ENCODE peak calls at places on chromosomes 13 and 19, in nine cellular contexts. G, V, A, X, H, L, Z, K and F are unnamed samples.

GRCh38 chr13:76791290-76791664 is 94.9 kb downstream of the KCTD12 start:
- DNase-seq in G (no peak), V (no peak), A (no peak), X (no peak), H (no peak), L (no peak), Z (peak), K (no peak), F (no peak)

GRCh38 chr13:26656919-26657318 is 99.4 kb downstream of the WASF3 start:
- DNase-seq in G (no peak), V (no peak), A (no peak), X (peak), H (no peak), L (peak), Z (peak), K (no peak), F (no peak)

GRCh38 chr13:95536629-95537241 is 15.8 kb upstream of the CLDN10 start:
- DNase-seq in G (no peak), V (no peak), A (no peak), X (peak), H (no peak), L (peak), Z (peak), K (no peak), F (no peak)

GRCh38 chr13:30835442-30835841 is 70.6 kb upstream of the MEDAG start:
- DNase-seq in G (no peak), V (no peak), A (no peak), X (peak), H (no peak), L (peak), Z (peak), K (no peak), F (no peak)

GRCh38 chr13:98370806-98371553 is 193.9 kb upstream of the RNF113B start:
- DNase-seq in G (peak), V (peak), A (no peak), X (peak), H (no peak), L (peak), Z (peak), K (no peak), F (no peak)

GRCh38 chr19:6697291-6697690 is 23.2 kb downstream of the C3 start:
- DNase-seq in G (no peak), V (no peak), A (no peak), X (no peak), H (no peak), L (no peak), Z (no peak), K (no peak), F (no peak)

GRCh38 chr13:83449666-83450395 is 432.4 kb downstream of the SLITRK1 start:
- DNase-seq in G (peak), V (no peak), A (no peak), X (peak), H (no peak), L (peak), Z (peak), K (no peak), F (no peak)

GRCh38 chr13:22110368-22110767 is 439.5 kb downstream of the FGF9 start:
- DNase-seq in G (no peak), V (no peak), A (no peak), X (peak), H (no peak), L (no peak), Z (no peak), K (no peak), F (no peak)

GRCh38 chr13:40776681-40777165 is 5.7 kb upstream of the MRPS31 start:
- DNase-seq in G (no peak), V (no peak), A (peak), X (no peak), H (no peak), L (peak), Z (peak), K (no peak), F (no peak)

GRCh38 chr19:23481043-23481442 is 85.8 kb upstream of the ZNF91 start:
- DNase-seq in G (no peak), V (no peak), A (no peak), X (no peak), H (no peak), L (no peak), Z (no peak), K (no peak), F (no peak)